ENCODE peak calls at places on chromosomes 5 and 9, in six cellular contexts. One of them, this sample, is unnamed. For H3K9me3, the result is how much of the 10 kb centered on the place peaks cover.

GRCh38 chr5:56211298-56211865 is 21.7 kb downstream of the ANKRD55 start:
- DNase-seq in stomach: no peak
- DNase-seq in uterus: no peak
- DNase-seq in right lobe of liver: peak
- DNase-seq in heart left ventricle: no peak
- DNase-seq in ovary: no peak
- DNase-seq in this sample: no peak

GRCh38 chr9:79224672-79225433 is 346.9 kb upstream of the TLE4 start:
- DNase-seq in uterus: no peak
- DNase-seq in ovary: no peak
- DNase-seq in stomach: no peak
- DNase-seq in right lobe of liver: no peak
- DNase-seq in heart left ventricle: no peak
- DNase-seq in this sample: no peak

GRCh38 chr5:165334186-165334585 is 1828.8 kb downstream of the MAT2B start:
- DNase-seq in heart left ventricle: no peak
- DNase-seq in stomach: no peak
- DNase-seq in uterus: no peak
- DNase-seq in right lobe of liver: no peak
- DNase-seq in ovary: no peak
- DNase-seq in this sample: no peak

GRCh38 chr5:175824621-175825020 is 46.8 kb upstream of the CPLX2 start:
- DNase-seq in stomach: no peak
- DNase-seq in right lobe of liver: no peak
- DNase-seq in heart left ventricle: no peak
- DNase-seq in uterus: no peak
- DNase-seq in ovary: no peak
- DNase-seq in this sample: no peak

GRCh38 chr9:74724317-74724716 is 163.4 kb downstream of the TRPM6 start:
- DNase-seq in uterus: no peak
- DNase-seq in stomach: no peak
- DNase-seq in heart left ventricle: no peak
- DNase-seq in ovary: no peak
- DNase-seq in right lobe of liver: no peak
- DNase-seq in this sample: no peak

GRCh38 chr9:98185021-98185567 is 7.3 kb downstream of the CORO2A start:
- DNase-seq in right lobe of liver: peak
- DNase-seq in heart left ventricle: no peak
- DNase-seq in stomach: no peak
- DNase-seq in ovary: no peak
- DNase-seq in uterus: no peak
- DNase-seq in this sample: no peak

GRCh38 chr9:17476401-17476800 is 102.5 kb upstream of the SH3GL2 start:
- DNase-seq in stomach: no peak
- DNase-seq in ovary: no peak
- DNase-seq in uterus: no peak
- DNase-seq in heart left ventricle: no peak
- DNase-seq in right lobe of liver: no peak
- DNase-seq in this sample: no peak

GRCh38 chr5:80186634-80187033 is 69.2 kb downstream of the SERINC5 start:
- DNase-seq in heart left ventricle: no peak
- DNase-seq in ovary: no peak
- DNase-seq in uterus: no peak
- DNase-seq in stomach: peak
- DNase-seq in right lobe of liver: no peak
- DNase-seq in this sample: no peak

GRCh38 chr5:109034276-109034675 is 286.6 kb downstream of the FER start:
- DNase-seq in stomach: no peak
- DNase-seq in right lobe of liver: no peak
- DNase-seq in heart left ventricle: no peak
- DNase-seq in ovary: no peak
- DNase-seq in uterus: no peak
- DNase-seq in this sample: no peak

GRCh38 chr9:127682351-127683136 is 24.2 kb upstream of the CFAP157 start:
- DNase-seq in uterus: no peak
- DNase-seq in stomach: no peak
- DNase-seq in right lobe of liver: peak
- DNase-seq in ovary: no peak
- DNase-seq in heart left ventricle: no peak
- DNase-seq in this sample: peak

GRCh38 chr5:54063817-54064216 is 246.6 kb downstream of the ARL15 start:
- DNase-seq in uterus: no peak
- DNase-seq in stomach: no peak
- DNase-seq in heart left ventricle: no peak
- DNase-seq in ovary: no peak
- DNase-seq in right lobe of liver: no peak
- DNase-seq in this sample: no peak

DNA sequence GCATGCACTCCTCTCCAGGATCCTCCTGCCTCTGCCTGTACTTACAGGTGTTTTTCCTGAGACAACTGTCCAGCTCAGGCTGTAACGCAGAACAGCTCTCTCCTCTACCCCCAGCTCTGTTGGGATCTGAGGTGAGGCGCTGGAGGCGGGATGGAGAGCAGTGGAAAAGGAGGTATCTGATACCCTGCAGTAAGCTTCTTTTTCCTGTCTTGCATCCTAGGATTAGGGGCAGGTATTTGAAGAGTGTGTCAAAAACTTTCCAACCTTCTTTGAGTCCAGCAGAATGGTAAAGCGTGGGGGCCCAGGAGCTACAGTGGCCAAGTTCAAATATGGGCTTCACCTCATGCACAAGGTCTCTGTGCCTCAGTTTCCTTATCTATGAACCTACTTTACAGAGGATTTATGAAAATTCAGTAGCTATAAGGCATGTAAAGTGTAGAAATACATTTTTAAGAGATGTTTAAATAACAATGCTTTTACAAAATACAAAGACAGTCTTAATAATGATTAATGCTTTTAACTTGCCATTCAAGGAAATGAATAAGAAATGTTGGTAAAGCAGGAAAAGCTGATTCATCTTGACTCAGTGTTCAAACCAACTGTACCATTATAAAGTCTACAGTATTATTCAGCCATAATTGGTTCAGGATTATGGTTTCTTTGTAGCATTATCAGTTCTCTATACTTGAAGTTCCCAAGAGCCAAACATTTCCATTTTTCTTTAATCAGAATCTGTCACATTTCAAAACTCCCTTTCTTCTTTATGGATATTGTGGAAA is 26.1 kb downstream of the MAP1B start:
- DNase-seq in heart left ventricle: no peak
- DNase-seq in ovary: no peak
- DNase-seq in right lobe of liver: no peak
- DNase-seq in uterus: no peak
- DNase-seq in stomach: no peak
- DNase-seq in this sample: no peak
- H3K4me3 ChIP-seq in heart left ventricle: no peak
- H3K4me3 ChIP-seq in ovary: no peak
- H3K4me3 ChIP-seq in right lobe of liver: no peak
- H3K4me3 ChIP-seq in uterus: no peak
- H3K4me3 ChIP-seq in stomach: no peak
- H3K4me3 ChIP-seq in this sample: no peak

GRCh38 chr9:93077811-93078210 is 18.2 kb upstream of the CARD19 start:
- DNase-seq in stomach: no peak
- DNase-seq in uterus: no peak
- DNase-seq in right lobe of liver: peak
- DNase-seq in heart left ventricle: no peak
- DNase-seq in ovary: no peak
- DNase-seq in this sample: no peak
- TF ChIP-seq POLR2A in stomach: no peak
- TF ChIP-seq POLR2A in uterus: no peak
- TF ChIP-seq POLR2A in right lobe of liver: no peak
- TF ChIP-seq POLR2A in heart left ventricle: no peak
- TF ChIP-seq POLR2A in ovary: no peak
- TF ChIP-seq POLR2A in this sample: no peak

DNA sequence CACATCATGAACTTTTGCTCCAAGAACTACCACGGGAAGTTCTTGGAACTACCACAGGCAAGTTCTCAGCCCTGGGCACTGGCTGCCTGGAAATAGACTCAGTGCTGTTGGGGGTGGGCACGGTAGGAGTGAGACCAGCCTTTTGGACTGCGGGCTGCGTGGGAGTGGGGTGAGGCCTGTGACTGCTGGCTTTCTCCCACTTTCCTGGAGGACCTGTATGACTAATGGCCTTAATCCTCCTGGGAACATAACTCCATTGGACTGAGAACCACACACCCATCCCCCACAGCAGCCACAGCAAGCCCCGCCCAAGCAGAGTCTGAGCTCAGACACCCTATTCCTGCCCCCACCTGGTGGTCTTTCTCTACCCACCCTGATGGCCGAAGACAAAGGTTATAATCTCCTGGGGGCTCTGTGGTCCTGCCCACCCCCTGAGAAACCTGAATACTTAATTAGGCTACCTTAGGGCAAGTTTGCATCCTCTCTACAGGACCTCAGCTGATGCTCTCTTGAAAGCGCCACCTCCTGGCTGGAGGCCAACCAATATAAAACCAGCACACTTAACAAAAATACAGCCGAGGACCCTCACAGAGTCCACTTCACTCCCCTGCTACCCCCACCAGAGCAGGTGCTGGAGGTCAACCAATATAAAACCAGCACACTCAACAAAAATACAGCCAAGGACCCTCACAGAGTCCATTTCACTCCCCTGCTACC is 112.6 kb downstream of the CACNA1B start:
- DNase-seq in right lobe of liver: peak
- DNase-seq in uterus: no peak
- DNase-seq in stomach: peak
- DNase-seq in heart left ventricle: no peak
- DNase-seq in ovary: no peak
- DNase-seq in this sample: no peak
- H3K9me3 ChIP-seq in right lobe of liver: under half
- H3K9me3 ChIP-seq in uterus: under half
- H3K9me3 ChIP-seq in stomach: under half
- H3K9me3 ChIP-seq in heart left ventricle: under half
- H3K9me3 ChIP-seq in ovary: under half
- H3K9me3 ChIP-seq in this sample: under half

GRCh38 chr5:38323645-38324295 is 65.4 kb downstream of the EGFLAM start:
- DNase-seq in heart left ventricle: no peak
- DNase-seq in uterus: peak
- DNase-seq in ovary: no peak
- DNase-seq in stomach: no peak
- DNase-seq in right lobe of liver: no peak
- DNase-seq in this sample: no peak
- H3K4me3 ChIP-seq in heart left ventricle: no peak
- H3K4me3 ChIP-seq in uterus: no peak
- H3K4me3 ChIP-seq in ovary: no peak
- H3K4me3 ChIP-seq in stomach: no peak
- H3K4me3 ChIP-seq in right lobe of liver: no peak
- H3K4me3 ChIP-seq in this sample: no peak

GRCh38 chr9:14692536-14692917 is 705 bp downstream of the ZDHHC21 start:
- DNase-seq in stomach: no peak
- DNase-seq in heart left ventricle: no peak
- DNase-seq in ovary: no peak
- DNase-seq in right lobe of liver: no peak
- DNase-seq in uterus: no peak
- DNase-seq in this sample: no peak

GRCh38 chr9:14690986-14691730 is 2.1 kb downstream of the ZDHHC21 start:
- DNase-seq in uterus: no peak
- DNase-seq in ovary: no peak
- DNase-seq in heart left ventricle: no peak
- DNase-seq in right lobe of liver: no peak
- DNase-seq in stomach: no peak
- DNase-seq in this sample: no peak

DNA sequence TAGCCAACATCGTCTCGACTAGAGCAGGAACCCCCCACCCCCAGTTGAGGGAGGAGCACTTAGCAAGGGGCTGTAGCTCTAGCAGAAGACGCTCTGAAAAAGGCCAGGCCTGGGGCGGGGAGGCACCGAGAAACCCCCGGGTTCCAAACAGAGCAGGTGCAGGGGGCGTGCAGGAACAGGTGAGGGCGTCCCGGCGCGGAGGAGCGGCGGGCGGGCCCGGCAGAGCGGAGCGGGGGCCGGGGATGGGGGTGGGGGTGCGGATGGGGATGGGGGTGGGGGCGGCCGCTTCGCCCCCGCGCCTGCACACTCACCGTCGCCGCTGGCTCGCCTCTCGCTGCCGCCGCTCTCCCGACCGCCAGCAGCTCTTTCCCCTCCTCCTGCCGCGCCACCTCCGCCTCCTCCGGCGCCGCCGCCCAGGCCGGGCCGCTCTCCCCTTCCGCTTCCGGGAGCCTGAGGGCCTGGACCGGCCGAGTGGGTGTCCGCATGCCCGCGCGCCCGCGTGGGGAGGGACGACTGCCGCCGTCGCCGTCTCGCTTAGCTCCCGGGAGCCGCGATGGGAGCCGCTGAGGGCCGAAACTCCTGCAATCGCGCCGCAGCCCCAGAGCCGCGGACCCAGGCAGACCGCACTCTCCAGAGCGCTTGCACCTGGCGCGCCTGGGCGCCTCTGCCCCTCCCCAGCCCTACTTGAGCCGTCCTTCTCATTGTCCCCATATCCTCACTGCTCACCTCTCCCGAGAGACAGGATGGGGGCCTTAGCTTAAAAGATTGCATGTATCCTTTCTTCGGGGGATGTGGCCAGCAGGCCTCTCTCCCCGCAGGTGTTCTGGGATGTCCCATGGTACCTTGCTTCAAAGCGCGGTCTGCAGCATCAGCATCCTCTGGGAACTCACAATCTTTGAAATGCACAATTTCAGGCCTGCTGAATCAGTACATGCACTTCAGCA is at the start of gene ZDHHC21:
- DNase-seq in ovary: peak
- DNase-seq in heart left ventricle: peak
- DNase-seq in uterus: peak
- DNase-seq in stomach: peak
- DNase-seq in right lobe of liver: peak
- DNase-seq in this sample: peak
- TF ChIP-seq POLR2A in ovary: no peak
- TF ChIP-seq POLR2A in heart left ventricle: peak
- TF ChIP-seq POLR2A in uterus: no peak
- TF ChIP-seq POLR2A in stomach: no peak
- TF ChIP-seq POLR2A in right lobe of liver: no peak
- TF ChIP-seq POLR2A in this sample: peak

DNA sequence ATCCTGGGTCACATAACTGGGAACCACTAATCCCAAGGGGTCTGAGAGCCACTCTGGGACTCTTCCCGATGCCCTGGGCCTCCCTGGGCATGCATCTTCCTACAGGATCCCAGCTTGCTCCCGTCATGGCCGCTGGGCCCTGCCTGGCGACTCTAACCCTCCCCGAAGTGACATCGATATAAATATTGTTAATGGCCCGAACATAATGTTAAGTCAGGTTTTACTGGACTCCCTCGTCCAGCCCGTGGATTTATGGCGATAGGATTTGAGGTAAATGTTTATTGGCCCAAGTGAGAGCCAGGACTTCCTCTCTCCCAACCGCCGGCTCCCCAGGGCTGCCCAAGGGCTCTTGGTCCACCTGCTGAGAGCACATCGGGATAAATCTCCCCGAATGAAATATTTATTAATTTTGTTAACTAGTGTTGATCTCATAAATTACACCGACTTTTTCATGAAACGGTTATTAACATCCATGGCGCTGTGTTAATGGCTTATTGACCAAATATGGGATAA is 246.3 kb downstream of the PBX3 start:
- DNase-seq in ovary: no peak
- DNase-seq in stomach: no peak
- DNase-seq in uterus: no peak
- DNase-seq in heart left ventricle: no peak
- DNase-seq in right lobe of liver: peak
- DNase-seq in this sample: no peak
- H3K9me3 ChIP-seq in ovary: under half
- H3K9me3 ChIP-seq in stomach: under half
- H3K9me3 ChIP-seq in uterus: under half
- H3K9me3 ChIP-seq in heart left ventricle: under half
- H3K9me3 ChIP-seq in right lobe of liver: under half
- H3K9me3 ChIP-seq in this sample: under half

This sample was measured in gastrocnemius medialis.